ENCODE peak calls at places on chromosomes 2 and 18, in ten cellular contexts. F is prostate gland, X is endothelial cell of umbilical vein, D is suprapubic skin, Z is K562, P is stomach, M is HCT116, J is spleen, K is breast epithelium, N is sigmoid colon. W is an unnamed sample.

GRCh38 chr18:57728941-57729511 is 74.1 kb downstream of the ATP8B1 start:
- DNase-seq in Z (no peak), N (no peak), P (peak; percentile 71), X (peak; percentile 48), J (no peak), K (no peak), M (no peak), F (peak; percentile 66), D (no peak), W (no peak)

GRCh38 chr2:127566576-127566975 is 31.1 kb downstream of the MYO7B start:
- DNase-seq in X (no peak), N (peak; percentile 35), D (peak; percentile 35), Z (no peak), J (no peak), K (no peak), F (no peak), P (no peak), M (no peak), W (no peak)

GRCh38 chr2:8134105-8134903 is 547.6 kb upstream of the ID2 start:
- DNase-seq in Z (no peak), X (peak; percentile 10), D (no peak), F (no peak), N (no peak), M (no peak), J (no peak), P (no peak), K (no peak), W (peak; percentile 53)

GRCh38 chr2:230231251-230231650 is 5.7 kb downstream of the SP140 start:
- DNase-seq in X (no peak), J (no peak), F (no peak), D (no peak), N (no peak), Z (no peak), M (no peak), K (no peak), P (no peak), W (no peak)

GRCh38 chr2:45554073-45554742 is 56.9 kb downstream of the SRBD1 start:
- DNase-seq in P (no peak), D (no peak), N (no peak), K (no peak), F (no peak), M (no peak), J (no peak), X (no peak), Z (no peak), W (no peak)

GRCh38 chr2:39631715-39632114 is 34.0 kb upstream of the TMEM178A start:
- DNase-seq in N (no peak), X (no peak), Z (no peak), J (no peak), K (no peak), D (no peak), P (no peak), F (no peak), M (no peak), W (no peak)

GRCh38 chr2:232571026-232571474 is 20.6 kb downstream of the EIF4E2 start:
- DNase-seq in Z (no peak), P (no peak), F (no peak), D (no peak), M (no peak), J (no peak), N (no peak), X (no peak), K (no peak), W (no peak)

GRCh38 chr2:29245742-29246387 is 130.7 kb downstream of the CLIP4 start:
- DNase-seq in K (no peak), M (no peak), J (no peak), F (no peak), Z (no peak), D (no peak), P (no peak), X (no peak), N (no peak), W (no peak)

GRCh38 chr18:48757906-48758305 is 192.9 kb downstream of the SMAD7 start:
- DNase-seq in X (no peak), P (no peak), D (no peak), N (no peak), J (no peak), F (no peak), M (no peak), K (no peak), Z (no peak), W (no peak)

GRCh38 chr2:99417396-99417795 is 72.4 kb downstream of the REV1 start:
- DNase-seq in K (no peak), P (no peak), X (no peak), J (no peak), N (no peak), Z (no peak), D (no peak), M (no peak), F (no peak), W (no peak)

GRCh38 chr2:209476367-209477191 is 52.7 kb downstream of the MAP2 start:
- DNase-seq in J (no peak), X (peak; percentile 94), Z (no peak), M (no peak), K (no peak), P (peak; percentile 32), F (no peak), N (peak; percentile 70), D (no peak), W (no peak)

GRCh38 chr18:79062806-79063205 is 6.4 kb upstream of the ATP9B start:
- DNase-seq in P (peak; percentile 56), X (no peak), J (no peak), D (peak; percentile 83), N (no peak), Z (no peak), K (peak; percentile 85), M (no peak), F (peak; percentile 91), W (no peak)

GRCh38 chr2:96579422-96579821 is 42.9 kb downstream of the ARID5A start:
- DNase-seq in M (no peak), K (no peak), X (no peak), Z (no peak), J (no peak), D (no peak), F (no peak), P (no peak), N (no peak), W (no peak)

GRCh38 chr2:43412121-43412753 is 183.6 kb downstream of the THADA start:
- DNase-seq in P (no peak), J (no peak), F (no peak), D (no peak), Z (no peak), K (no peak), M (no peak), X (peak; percentile 74), N (no peak), W (no peak)

DNA sequence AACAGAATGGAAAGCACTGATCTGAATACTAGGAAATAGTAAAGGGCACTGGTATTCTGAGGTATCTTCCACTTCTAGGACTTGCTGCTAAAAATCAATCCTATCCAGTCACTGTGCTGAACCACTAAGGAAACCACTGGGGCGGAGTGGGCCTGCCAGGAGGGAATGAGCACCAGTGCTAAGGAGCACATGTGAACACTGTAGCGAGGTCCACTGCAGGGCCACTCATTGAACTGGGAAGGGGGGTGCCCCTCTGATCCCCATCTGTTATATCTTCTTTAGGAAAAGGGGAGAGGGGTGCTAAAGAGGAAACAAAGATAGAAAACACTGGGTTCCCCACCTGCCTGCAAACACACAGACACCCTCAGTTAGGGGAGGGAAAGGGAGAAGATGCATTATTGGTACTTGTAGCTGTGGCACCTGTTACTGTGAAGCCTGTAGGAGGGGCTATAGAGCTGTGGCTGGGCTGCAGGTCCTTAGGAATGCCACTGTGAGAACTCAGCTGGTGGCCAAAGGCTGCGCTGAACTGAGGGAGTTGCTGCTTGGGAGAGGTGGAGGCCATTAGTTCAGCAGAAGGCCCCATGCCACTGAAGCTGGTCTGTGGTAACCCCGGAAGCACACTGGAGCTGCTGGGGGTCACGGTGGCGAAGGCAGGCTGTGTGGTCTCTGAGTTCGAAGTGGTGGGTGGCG is 81.8 kb downstream of the INO80D start:
- DNase-seq in Z (peak; percentile 9), J (peak; percentile 55), X (no peak), K (no peak), N (no peak), D (no peak), F (no peak), M (peak; percentile 6), P (no peak), W (peak; percentile 38)
- H3K36me3 ChIP-seq in Z (peaks cover 30% of the 10 kb centered on the region), J (peaks cover 48% of the 10 kb centered on the region), X (peaks cover 4% of the 10 kb centered on the region), K (peaks cover 11% of the 10 kb centered on the region), N (peaks cover 34% of the 10 kb centered on the region), D (peaks cover 67% of the 10 kb centered on the region), F (peaks cover 12% of the 10 kb centered on the region), M (no peaks in the 10 kb centered on the region), P (peaks cover 71% of the 10 kb centered on the region), W (peaks cover 24% of the 10 kb centered on the region)

GRCh38 chr2:98086491-98087446 is at the start of gene VWA3B:
- DNase-seq in X (no peak), J (peak; percentile 93), M (peak; percentile 46), D (no peak), F (peak; percentile 49), N (peak; percentile 76), Z (peak; percentile 74), P (peak; percentile 91), K (peak; percentile 64), W (peak; percentile 91)
- TF ChIP-seq POLR2AphosphoS5 in X (no peak), J (peak; percentile 69), M (no peak), D (no peak), F (peak; percentile 19), N (no peak), Z (no peak), P (peak; percentile 70), K (peak; percentile 17), W (peak; percentile 83)

DNA sequence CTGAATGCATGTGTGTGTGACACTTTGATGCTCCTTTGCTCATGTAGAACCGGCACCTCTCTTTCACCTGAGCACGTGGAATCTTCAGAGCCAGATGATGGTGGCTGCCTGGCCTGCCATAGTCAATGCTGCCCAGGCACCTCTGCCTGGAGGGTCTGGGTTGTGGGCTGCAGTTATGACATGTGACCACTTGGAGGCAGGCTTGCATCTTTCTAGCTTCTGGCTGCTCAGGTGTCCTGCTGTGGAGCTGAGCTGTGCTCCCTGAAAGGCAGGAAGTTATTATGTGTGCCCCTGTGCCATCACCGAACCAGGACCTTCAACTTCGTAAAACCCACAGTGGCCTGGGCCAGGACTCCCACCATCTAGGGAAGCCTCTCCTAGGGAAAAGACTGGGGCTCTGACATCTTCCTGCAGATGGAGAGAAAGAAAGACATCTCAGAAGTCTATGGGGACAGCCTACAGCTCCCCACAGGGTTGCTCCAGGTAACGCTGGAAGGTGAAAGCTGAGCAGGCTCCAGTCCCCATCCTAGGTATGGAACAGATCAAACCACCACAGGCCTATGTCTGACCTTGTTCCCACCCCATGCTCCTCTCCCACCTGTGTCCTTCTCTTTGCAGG is 30.2 kb downstream of the PSD4 start:
- DNase-seq in X (peak; percentile 64), J (peak; percentile 87), D (no peak), M (peak; percentile 72), F (peak; percentile 42), K (no peak), Z (peak; percentile 81), P (peak; percentile 84), N (no peak), W (peak; percentile 83)
- TF ChIP-seq POLR2A in X (no peak), J (no peak), D (no peak), M (no peak), F (no peak), K (no peak), Z (no peak), P (no peak), N (no peak), W (no peak)

DNA sequence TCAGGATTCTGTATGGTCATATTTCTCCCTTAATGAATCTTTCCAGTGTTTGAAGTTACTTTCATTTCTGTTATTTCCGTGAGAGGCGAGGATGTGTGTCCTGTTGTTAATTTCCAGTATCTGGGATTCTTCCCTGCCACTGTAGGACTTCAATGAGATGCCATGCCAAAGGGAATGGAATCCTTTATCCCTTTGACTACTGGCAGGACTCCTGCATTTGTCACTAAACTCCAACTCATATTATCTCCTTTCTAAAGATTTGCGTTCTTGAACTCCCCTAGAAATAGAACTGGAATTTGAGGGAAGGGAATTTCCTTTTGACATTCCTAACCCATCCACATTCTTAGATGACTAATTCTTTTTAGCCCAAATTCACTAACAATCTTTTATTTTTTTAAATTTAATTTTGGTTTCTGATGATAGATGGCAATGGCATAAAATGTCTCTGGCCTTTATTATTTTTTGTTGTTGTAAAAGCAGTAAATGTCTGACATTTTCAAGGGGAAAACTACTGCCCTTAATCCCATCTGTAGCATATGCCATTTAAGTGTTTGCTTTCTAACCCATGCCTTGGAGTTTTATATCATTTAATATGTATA is 87.8 kb upstream of the EML6 start:
- DNase-seq in P (no peak), J (no peak), K (no peak), F (no peak), M (no peak), N (no peak), Z (no peak), X (peak; percentile 27), D (no peak), W (no peak)
- H3K36me3 ChIP-seq in P (peaks cover 82% of the 10 kb centered on the region), J (peaks cover 37% of the 10 kb centered on the region), K (peaks cover 4% of the 10 kb centered on the region), F (peaks cover 10% of the 10 kb centered on the region), M (peaks cover 25% of the 10 kb centered on the region), N (peaks cover 37% of the 10 kb centered on the region), Z (peaks cover 75% of the 10 kb centered on the region), X (peaks cover 26% of the 10 kb centered on the region), D (peaks cover 65% of the 10 kb centered on the region), W (peaks cover 5% of the 10 kb centered on the region)